ENCODE peak calls at places on chromosomes 3 and 15, in six cellular contexts. One of them, this sample, is unnamed.

GRCh38 chr3:183210862-183211341 is 42.2 kb upstream of the B3GNT5 start:
- DNase-seq in CD8-positive, alpha-beta memory T cell: no peak
- DNase-seq in stimulated activated CD4-positive, alpha-beta T cell treated with anti-CD3 and anti-CD28 coated beads, Interleukin-1b, Interleukin-23, amount 100 ng/mL, for 48 hours: peak; percentile 59
- DNase-seq in NCI-H2081: no peak
- DNase-seq in K562: no peak
- DNase-seq in activated naive CD4-positive, alpha-beta T cell treated with anti-CD3 and anti-CD28 coated beads for 36 hours: peak; percentile 73
- DNase-seq in this sample: no peak

GRCh38 chr15:42084465-42085235 is 9.7 kb downstream of the PLA2G4D start:
- DNase-seq in CD8-positive, alpha-beta memory T cell: no peak
- DNase-seq in stimulated activated CD4-positive, alpha-beta T cell treated with anti-CD3 and anti-CD28 coated beads, Interleukin-1b, Interleukin-23, amount 100 ng/mL, for 48 hours: peak; percentile 25
- DNase-seq in NCI-H2081: peak; percentile 32
- DNase-seq in K562: peak; percentile 83
- DNase-seq in activated naive CD4-positive, alpha-beta T cell treated with anti-CD3 and anti-CD28 coated beads for 36 hours: peak; percentile 57
- DNase-seq in this sample: peak; percentile 62

GRCh38 chr3:184368804-184369183 is 7.3 kb downstream of the POLR2H start:
- DNase-seq in CD8-positive, alpha-beta memory T cell: no peak
- DNase-seq in stimulated activated CD4-positive, alpha-beta T cell treated with anti-CD3 and anti-CD28 coated beads, Interleukin-1b, Interleukin-23, amount 100 ng/mL, for 48 hours: no peak
- DNase-seq in NCI-H2081: no peak
- DNase-seq in K562: no peak
- DNase-seq in activated naive CD4-positive, alpha-beta T cell treated with anti-CD3 and anti-CD28 coated beads for 36 hours: no peak
- DNase-seq in this sample: no peak

GRCh38 chr3:150970665-150971327 is 1.7 kb downstream of the CLRN1 start:
- DNase-seq in CD8-positive, alpha-beta memory T cell: no peak
- DNase-seq in stimulated activated CD4-positive, alpha-beta T cell treated with anti-CD3 and anti-CD28 coated beads, Interleukin-1b, Interleukin-23, amount 100 ng/mL, for 48 hours: no peak
- DNase-seq in NCI-H2081: no peak
- DNase-seq in K562: no peak
- DNase-seq in activated naive CD4-positive, alpha-beta T cell treated with anti-CD3 and anti-CD28 coated beads for 36 hours: no peak
- DNase-seq in this sample: no peak

GRCh38 chr15:101167366-101167790 is 84.5 kb downstream of the CHSY1 start:
- DNase-seq in CD8-positive, alpha-beta memory T cell: no peak
- DNase-seq in stimulated activated CD4-positive, alpha-beta T cell treated with anti-CD3 and anti-CD28 coated beads, Interleukin-1b, Interleukin-23, amount 100 ng/mL, for 48 hours: no peak
- DNase-seq in NCI-H2081: no peak
- DNase-seq in K562: no peak
- DNase-seq in activated naive CD4-positive, alpha-beta T cell treated with anti-CD3 and anti-CD28 coated beads for 36 hours: no peak
- DNase-seq in this sample: no peak

GRCh38 chr15:31511707-31512310 is 185.2 kb downstream of the KLF13 start:
- DNase-seq in CD8-positive, alpha-beta memory T cell: peak; percentile 55
- DNase-seq in stimulated activated CD4-positive, alpha-beta T cell treated with anti-CD3 and anti-CD28 coated beads, Interleukin-1b, Interleukin-23, amount 100 ng/mL, for 48 hours: peak; percentile 16
- DNase-seq in NCI-H2081: no peak
- DNase-seq in K562: no peak
- DNase-seq in activated naive CD4-positive, alpha-beta T cell treated with anti-CD3 and anti-CD28 coated beads for 36 hours: peak; percentile 84
- DNase-seq in this sample: no peak

GRCh38 chr3:169998668-169999131 is 32.1 kb downstream of the SEC62 start:
- DNase-seq in CD8-positive, alpha-beta memory T cell: no peak
- DNase-seq in stimulated activated CD4-positive, alpha-beta T cell treated with anti-CD3 and anti-CD28 coated beads, Interleukin-1b, Interleukin-23, amount 100 ng/mL, for 48 hours: no peak
- DNase-seq in NCI-H2081: no peak
- DNase-seq in K562: no peak
- DNase-seq in activated naive CD4-positive, alpha-beta T cell treated with anti-CD3 and anti-CD28 coated beads for 36 hours: no peak
- DNase-seq in this sample: no peak

GRCh38 chr3:13166243-13167063 is 93.2 kb upstream of the IQSEC1 start:
- DNase-seq in CD8-positive, alpha-beta memory T cell: no peak
- DNase-seq in stimulated activated CD4-positive, alpha-beta T cell treated with anti-CD3 and anti-CD28 coated beads, Interleukin-1b, Interleukin-23, amount 100 ng/mL, for 48 hours: no peak
- DNase-seq in NCI-H2081: no peak
- DNase-seq in K562: no peak
- DNase-seq in activated naive CD4-positive, alpha-beta T cell treated with anti-CD3 and anti-CD28 coated beads for 36 hours: no peak
- DNase-seq in this sample: no peak

GRCh38 chr3:31541102-31541501 is 8.4 kb downstream of the STT3B start:
- DNase-seq in CD8-positive, alpha-beta memory T cell: no peak
- DNase-seq in stimulated activated CD4-positive, alpha-beta T cell treated with anti-CD3 and anti-CD28 coated beads, Interleukin-1b, Interleukin-23, amount 100 ng/mL, for 48 hours: no peak
- DNase-seq in NCI-H2081: no peak
- DNase-seq in K562: no peak
- DNase-seq in activated naive CD4-positive, alpha-beta T cell treated with anti-CD3 and anti-CD28 coated beads for 36 hours: peak; percentile 52
- DNase-seq in this sample: no peak

GRCh38 chr3:114452176-114452744 is 158.4 kb downstream of the TIGIT start:
- DNase-seq in CD8-positive, alpha-beta memory T cell: no peak
- DNase-seq in stimulated activated CD4-positive, alpha-beta T cell treated with anti-CD3 and anti-CD28 coated beads, Interleukin-1b, Interleukin-23, amount 100 ng/mL, for 48 hours: no peak
- DNase-seq in NCI-H2081: no peak
- DNase-seq in K562: no peak
- DNase-seq in activated naive CD4-positive, alpha-beta T cell treated with anti-CD3 and anti-CD28 coated beads for 36 hours: no peak
- DNase-seq in this sample: peak; percentile 46

GRCh38 chr3:41188291-41188690 is 11.0 kb upstream of the CTNNB1 start:
- DNase-seq in CD8-positive, alpha-beta memory T cell: no peak
- DNase-seq in stimulated activated CD4-positive, alpha-beta T cell treated with anti-CD3 and anti-CD28 coated beads, Interleukin-1b, Interleukin-23, amount 100 ng/mL, for 48 hours: peak; percentile 62
- DNase-seq in NCI-H2081: no peak
- DNase-seq in K562: no peak
- DNase-seq in activated naive CD4-positive, alpha-beta T cell treated with anti-CD3 and anti-CD28 coated beads for 36 hours: peak; percentile 51
- DNase-seq in this sample: no peak

GRCh38 chr3:122969585-122970453 is 57.7 kb downstream of the SEMA5B start:
- DNase-seq in CD8-positive, alpha-beta memory T cell: no peak
- DNase-seq in stimulated activated CD4-positive, alpha-beta T cell treated with anti-CD3 and anti-CD28 coated beads, Interleukin-1b, Interleukin-23, amount 100 ng/mL, for 48 hours: no peak
- DNase-seq in NCI-H2081: no peak
- DNase-seq in K562: no peak
- DNase-seq in activated naive CD4-positive, alpha-beta T cell treated with anti-CD3 and anti-CD28 coated beads for 36 hours: no peak
- DNase-seq in this sample: no peak

GRCh38 chr3:130828931-130829574 is 64.8 kb upstream of the ATP2C1 start:
- DNase-seq in CD8-positive, alpha-beta memory T cell: no peak
- DNase-seq in stimulated activated CD4-positive, alpha-beta T cell treated with anti-CD3 and anti-CD28 coated beads, Interleukin-1b, Interleukin-23, amount 100 ng/mL, for 48 hours: no peak
- DNase-seq in NCI-H2081: no peak
- DNase-seq in K562: no peak
- DNase-seq in activated naive CD4-positive, alpha-beta T cell treated with anti-CD3 and anti-CD28 coated beads for 36 hours: no peak
- DNase-seq in this sample: no peak

GRCh38 chr15:78054971-78055370 is 22.5 kb downstream of the TBC1D2B start:
- DNase-seq in CD8-positive, alpha-beta memory T cell: peak; percentile 63
- DNase-seq in stimulated activated CD4-positive, alpha-beta T cell treated with anti-CD3 and anti-CD28 coated beads, Interleukin-1b, Interleukin-23, amount 100 ng/mL, for 48 hours: no peak
- DNase-seq in NCI-H2081: no peak
- DNase-seq in K562: no peak
- DNase-seq in activated naive CD4-positive, alpha-beta T cell treated with anti-CD3 and anti-CD28 coated beads for 36 hours: no peak
- DNase-seq in this sample: no peak

GRCh38 chr3:152126260-152126659 is 142.5 kb upstream of the MBNL1 start:
- DNase-seq in CD8-positive, alpha-beta memory T cell: no peak
- DNase-seq in stimulated activated CD4-positive, alpha-beta T cell treated with anti-CD3 and anti-CD28 coated beads, Interleukin-1b, Interleukin-23, amount 100 ng/mL, for 48 hours: no peak
- DNase-seq in NCI-H2081: no peak
- DNase-seq in K562: no peak
- DNase-seq in activated naive CD4-positive, alpha-beta T cell treated with anti-CD3 and anti-CD28 coated beads for 36 hours: no peak
- DNase-seq in this sample: no peak

GRCh38 chr3:115877647-115877934 is 254.3 kb downstream of the GAP43 start:
- DNase-seq in CD8-positive, alpha-beta memory T cell: no peak
- DNase-seq in stimulated activated CD4-positive, alpha-beta T cell treated with anti-CD3 and anti-CD28 coated beads, Interleukin-1b, Interleukin-23, amount 100 ng/mL, for 48 hours: no peak
- DNase-seq in NCI-H2081: no peak
- DNase-seq in K562: no peak
- DNase-seq in activated naive CD4-positive, alpha-beta T cell treated with anti-CD3 and anti-CD28 coated beads for 36 hours: no peak
- DNase-seq in this sample: no peak

GRCh38 chr3:153927107-153927506 is 194.1 kb upstream of the ARHGEF26 start:
- DNase-seq in CD8-positive, alpha-beta memory T cell: no peak
- DNase-seq in stimulated activated CD4-positive, alpha-beta T cell treated with anti-CD3 and anti-CD28 coated beads, Interleukin-1b, Interleukin-23, amount 100 ng/mL, for 48 hours: no peak
- DNase-seq in NCI-H2081: no peak
- DNase-seq in K562: no peak
- DNase-seq in activated naive CD4-positive, alpha-beta T cell treated with anti-CD3 and anti-CD28 coated beads for 36 hours: no peak
- DNase-seq in this sample: peak; percentile 46

This sample was measured in NCI-H1417.